ENCODE peak calls at places on chromosomes 2 and 18, in seven cellular contexts. E is breast epithelium, X is Panc1, T is spleen, I is HCT116, Z is upper lobe of left lung, O is SK-N-SH. L is an unnamed sample. For H3K36me3, the result is how much of the 10 kb centered on the place peaks cover.

GRCh38 chr18:49481317-49481716 is 5.7 kb downstream of the C18orf32 start:
- DNase-seq in E (no peak), X (no peak), T (no peak), I (no peak), Z (no peak), O (no peak), L (no peak)

GRCh38 chr2:120161190-120161589 is 62.0 kb downstream of the TMEM185B start:
- DNase-seq in E (no peak), X (no peak), T (no peak), I (no peak), Z (no peak), O (no peak), L (no peak)

GRCh38 chr2:108492364-108492763 is 41.9 kb upstream of the LIMS1 start:
- DNase-seq in E (no peak), X (no peak), T (no peak), I (no peak), Z (no peak), O (no peak), L (no peak)

GRCh38 chr2:9941196-9941995 is 10.1 kb upstream of the GRHL1 start:
- DNase-seq in E (no peak), X (no peak), T (no peak), I (no peak), Z (no peak), O (no peak), L (no peak)

GRCh38 chr2:39434233-39434897 is 2.7 kb downstream of the MAP4K3 start:
- DNase-seq in E (no peak), X (no peak), T (no peak), I (no peak), Z (no peak), O (no peak), L (no peak)

GRCh38 chr2:19677215-19677777 is 224.5 kb downstream of the TTC32 start:
- DNase-seq in E (no peak), X (no peak), T (no peak), I (no peak), Z (no peak), O (no peak), L (no peak)

GRCh38 chr2:32877587-32878162 is 69.1 kb upstream of the LTBP1 start:
- DNase-seq in E (no peak), X (no peak), T (no peak), I (no peak), Z (no peak), O (no peak), L (no peak)

GRCh38 chr2:53490659-53491058 is 276.9 kb upstream of the CHAC2 start:
- DNase-seq in E (no peak), X (no peak), T (no peak), I (no peak), Z (no peak), O (no peak), L (no peak)

GRCh38 chr2:215685218-215685962 is 249.5 kb upstream of the FN1 start:
- DNase-seq in E (no peak), X (no peak), T (no peak), I (no peak), Z (no peak), O (no peak), L (no peak)

GRCh38 chr2:197599285-197599965 is 76.0 kb downstream of the RFTN2 start:
- DNase-seq in E (no peak), X (no peak), T (no peak), I (peak), Z (peak), O (peak), L (no peak)

GRCh38 chr2:110869472-110870446 is 137.4 kb downstream of the ACOXL start:
- DNase-seq in E (no peak), X (no peak), T (no peak), I (peak), Z (no peak), O (peak), L (no peak)

GRCh38 chr2:214244847-214245246 is 166.0 kb upstream of the VWC2L start:
- DNase-seq in E (no peak), X (no peak), T (no peak), I (no peak), Z (no peak), O (no peak), L (no peak)

GRCh38 chr18:26233208-26233607 is 7.0 kb downstream of the TAF4B start:
- DNase-seq in E (no peak), X (no peak), T (no peak), I (no peak), Z (no peak), O (no peak), L (no peak)

GRCh38 chr2:107062599-107063196 is 176.7 kb upstream of the ST6GAL2 start:
- DNase-seq in E (no peak), X (no peak), T (no peak), I (no peak), Z (no peak), O (no peak), L (no peak)

GRCh38 chr18:52160652-52161051 is 179.3 kb upstream of the DCC start:
- DNase-seq in E (no peak), X (no peak), T (no peak), I (no peak), Z (no peak), O (no peak), L (no peak)

GRCh38 chr2:54809814-54810213 is 86.4 kb downstream of the EML6 start:
- DNase-seq in E (no peak), X (peak), T (no peak), I (peak), Z (no peak), O (no peak), L (no peak)

GRCh38 chr2:10523406-10524189 is 75.5 kb upstream of the ODC1 start:
- DNase-seq in E (peak), X (no peak), T (peak), I (no peak), Z (peak), O (no peak), L (no peak)

GRCh38 chr2:162050513-162050961 is 23.5 kb downstream of the DPP4 start:
- DNase-seq in E (no peak), X (no peak), T (no peak), I (no peak), Z (no peak), O (no peak), L (no peak)

GRCh38 chr2:62200868-62201267 is 5.0 kb downstream of the B3GNT2 start:
- DNase-seq in E (no peak), X (no peak), T (no peak), I (no peak), Z (no peak), O (no peak), L (no peak)

GRCh38 chr2:21381421-21381820 is 257.7 kb downstream of the TDRD15 start:
- DNase-seq in E (no peak), X (no peak), T (no peak), I (no peak), Z (no peak), O (no peak), L (no peak)

GRCh38 chr2:233828546-233829192 is 25.7 kb downstream of the HJURP start:
- DNase-seq in E (no peak), X (no peak), T (peak), I (no peak), Z (no peak), O (no peak), L (no peak)

DNA sequence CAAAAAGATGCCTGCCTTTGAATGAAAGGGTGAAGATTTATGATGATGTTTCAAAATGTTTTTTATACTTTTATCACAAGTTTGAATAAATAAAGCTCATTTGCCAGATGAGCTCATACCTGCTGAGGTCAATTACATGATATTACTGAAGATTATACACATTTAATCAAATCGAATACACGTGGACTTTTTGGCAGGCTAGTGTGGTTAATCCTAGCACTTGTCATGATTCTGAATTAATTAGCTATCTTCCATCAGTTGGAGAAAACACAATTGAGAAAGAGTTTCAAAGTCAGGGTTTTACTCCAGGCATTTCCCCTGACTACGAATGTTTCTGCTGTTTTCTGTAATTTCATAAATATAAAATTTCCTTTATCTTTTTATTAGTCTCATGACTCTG is 54.4 kb downstream of the LRPPRC start:
- DNase-seq in E (no peak), X (no peak), T (no peak), I (no peak), Z (no peak), O (no peak), L (no peak)
- H3K36me3 ChIP-seq in E (under half), X (half or more), T (under half), I (half or more), Z (under half), O (half or more), L (half or more)

DNA sequence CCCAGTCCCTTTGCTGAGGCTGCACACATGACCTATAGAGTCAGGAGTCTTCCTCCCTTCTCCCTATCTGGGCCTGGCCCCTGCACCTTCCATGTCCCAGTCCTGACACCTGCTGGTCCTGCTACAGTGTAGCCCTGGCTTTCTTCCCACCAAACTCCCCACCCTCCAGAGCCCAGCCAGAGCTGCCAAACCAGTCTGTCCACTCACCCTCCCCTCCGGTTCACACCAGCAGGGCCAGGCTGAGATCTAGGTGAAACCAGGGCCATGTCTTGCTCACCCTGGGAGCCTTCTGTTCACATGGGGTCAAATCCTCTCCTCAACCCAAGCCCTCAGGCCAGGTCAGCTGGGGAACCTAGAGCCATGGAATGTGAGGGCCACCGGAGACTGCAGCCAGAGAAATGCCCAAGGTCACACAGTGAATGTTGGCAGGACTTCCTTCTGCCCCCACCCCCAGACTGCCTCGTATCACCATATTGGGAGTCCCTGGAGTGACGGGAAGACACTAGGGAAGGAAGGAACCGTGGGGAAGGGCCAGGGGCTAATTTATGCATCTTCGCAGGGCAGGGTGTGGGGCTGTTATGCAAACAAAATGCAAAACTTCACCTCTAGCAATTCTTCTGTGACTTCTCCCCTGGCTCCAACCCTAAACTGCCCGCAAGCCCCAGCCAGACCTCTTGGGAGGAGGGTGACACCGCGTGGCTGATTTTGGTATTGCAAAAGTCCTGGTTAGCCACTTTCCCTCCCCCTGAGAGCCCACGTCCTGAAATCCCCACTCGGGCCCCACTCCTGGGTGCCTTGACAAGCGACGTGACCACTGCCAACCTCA is 14.6 kb downstream of the TNS1 start:
- DNase-seq in E (peak), X (no peak), T (peak), I (peak), Z (peak), O (peak), L (no peak)
- TF ChIP-seq POLR2AphosphoS5 in E (peak), X (no peak), T (peak), I (peak), Z (peak), O (no peak), L (no peak)

GRCh38 chr2:71456617-71457016 is 3.3 kb downstream of the DYSF start:
- DNase-seq in E (no peak), X (no peak), T (no peak), I (no peak), Z (no peak), O (no peak), L (no peak)
- H3K27ac ChIP-seq in E (no peak), X (no peak), T (no peak), I (no peak), Z (no peak), O (no peak), L (no peak)

GRCh38 chr2:28934769-28935168 is 40.3 kb downstream of the WDR43 start:
- DNase-seq in E (no peak), X (no peak), T (no peak), I (no peak), Z (no peak), O (no peak), L (no peak)
- H3K36me3 ChIP-seq in E (under half), X (half or more), T (under half), I (half or more), Z (under half), O (half or more), L (half or more)

DNA sequence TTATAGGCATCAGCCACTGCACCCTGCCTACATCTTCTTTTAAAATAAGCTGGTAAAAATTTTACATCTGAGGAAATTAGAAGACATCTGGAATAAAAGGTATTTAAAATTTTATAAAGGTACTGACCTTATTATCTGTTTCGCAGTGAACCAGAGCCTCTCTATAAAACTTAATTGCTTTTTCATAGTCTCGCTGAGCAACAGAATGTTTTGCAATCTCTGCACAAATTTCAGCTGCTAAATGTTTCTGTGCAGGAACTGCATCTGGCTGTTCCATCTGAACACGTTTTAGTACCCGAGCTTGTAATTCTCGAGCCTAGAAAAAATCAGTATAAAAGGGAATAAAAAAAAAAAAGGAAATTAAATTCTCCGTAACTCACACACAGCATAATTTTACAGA is 52.0 kb downstream of the TTC21B start:
- DNase-seq in E (no peak), X (no peak), T (no peak), I (no peak), Z (no peak), O (no peak), L (no peak)
- TF ChIP-seq POLR2AphosphoS5 in E (no peak), X (no peak), T (no peak), I (no peak), Z (no peak), O (no peak), L (peak)

GRCh38 chr18:7619676-7620075 is 52.6 kb downstream of the PTPRM start:
- DNase-seq in E (no peak), X (no peak), T (no peak), I (no peak), Z (no peak), O (no peak), L (no peak)
- H3K27ac ChIP-seq in E (no peak), X (no peak), T (no peak), I (no peak), Z (no peak), O (no peak), L (no peak)

GRCh38 chr18:39191058-39191457 is 1625.5 kb upstream of the CELF4 start:
- DNase-seq in E (no peak), X (no peak), T (no peak), I (no peak), Z (no peak), O (no peak), L (no peak)

GRCh38 chr18:39190508-39190907 is 1624.9 kb upstream of the CELF4 start:
- DNase-seq in E (no peak), X (no peak), T (no peak), I (no peak), Z (no peak), O (no peak), L (no peak)

GRCh38 chr18:39188278-39188677 is 1622.7 kb upstream of the CELF4 start:
- DNase-seq in E (no peak), X (no peak), T (no peak), I (no peak), Z (no peak), O (no peak), L (no peak)

GRCh38 chr18:39186008-39186407 is 1620.4 kb upstream of the CELF4 start:
- DNase-seq in E (no peak), X (no peak), T (no peak), I (no peak), Z (no peak), O (no peak), L (no peak)

DNA sequence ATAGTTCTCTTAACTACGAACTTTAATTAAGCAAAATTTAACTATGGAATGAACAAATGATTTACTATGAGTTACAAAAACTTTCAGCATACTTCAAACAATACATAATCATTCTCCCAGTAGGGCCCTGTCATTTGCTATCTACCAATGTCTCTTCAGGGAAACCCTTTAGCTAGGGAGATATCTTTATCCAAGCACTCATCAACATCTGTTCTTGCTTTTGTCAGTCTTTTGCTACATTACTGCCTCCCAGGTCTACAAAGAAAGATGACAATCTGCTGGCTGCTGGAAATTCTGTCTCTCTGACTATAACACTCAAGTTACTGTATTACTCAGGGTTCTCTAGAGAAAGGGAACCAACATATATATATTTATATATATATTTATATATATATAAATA is 1626.3 kb upstream of the CELF4 start:
- DNase-seq in E (no peak), X (no peak), T (no peak), I (no peak), Z (no peak), O (peak), L (no peak)
- H3K36me3 ChIP-seq in E (under half), X (under half), T (under half), I (under half), Z (under half), O (under half), L (under half)

GRCh38 chr2:227818569-227819397 is 5.1 kb downstream of the CCL20 start:
- DNase-seq in E (no peak), X (no peak), T (no peak), I (no peak), Z (peak), O (no peak), L (no peak)
- TF ChIP-seq POLR2AphosphoS5 in E (no peak), X (no peak), T (peak), I (no peak), Z (peak), O (no peak), L (no peak)

GRCh38 chr2:240791211-240791800 is 28.7 kb downstream of the KIF1A start:
- DNase-seq in E (no peak), X (no peak), T (peak), I (no peak), Z (no peak), O (no peak), L (no peak)

GRCh38 chr2:240792658-240793312 is 27.2 kb downstream of the KIF1A start:
- DNase-seq in E (no peak), X (no peak), T (peak), I (no peak), Z (no peak), O (no peak), L (no peak)

GRCh38 chr2:240793313-240794177 is 26.5 kb downstream of the KIF1A start:
- DNase-seq in E (no peak), X (no peak), T (peak), I (no peak), Z (no peak), O (no peak), L (no peak)

GRCh38 chr2:240790370-240791210 is 29.4 kb downstream of the KIF1A start:
- DNase-seq in E (no peak), X (no peak), T (peak), I (no peak), Z (no peak), O (no peak), L (no peak)

GRCh38 chr2:240791821-240792657 is 28.0 kb downstream of the KIF1A start:
- DNase-seq in E (no peak), X (no peak), T (peak), I (no peak), Z (no peak), O (no peak), L (no peak)
- H3K27ac ChIP-seq in E (no peak), X (no peak), T (no peak), I (no peak), Z (no peak), O (no peak), L (no peak)

GRCh38 chr2:69936913-69937312 is 22.0 kb downstream of the MXD1 start:
- DNase-seq in E (no peak), X (no peak), T (peak), I (no peak), Z (peak), O (no peak), L (no peak)

GRCh38 chr2:69940691-69941090 is 20.7 kb downstream of the ASPRV1 start:
- DNase-seq in E (no peak), X (no peak), T (no peak), I (no peak), Z (no peak), O (no peak), L (no peak)

GRCh38 chr2:69939722-69940121 is 21.7 kb downstream of the ASPRV1 start:
- DNase-seq in E (no peak), X (no peak), T (peak), I (no peak), Z (peak), O (no peak), L (no peak)

GRCh38 chr2:69935011-69935410 is 20.1 kb downstream of the MXD1 start:
- DNase-seq in E (no peak), X (no peak), T (no peak), I (no peak), Z (no peak), O (no peak), L (no peak)

GRCh38 chr2:69937968-69938367 is 23.1 kb downstream of the MXD1 start:
- DNase-seq in E (no peak), X (no peak), T (peak), I (no peak), Z (peak), O (no peak), L (no peak)
- H3K36me3 ChIP-seq in E (under half), X (under half), T (half or more), I (under half), Z (under half), O (under half), L (under half)